ENCODE peak calls at places on chromosomes 4 and X, in seven cellular contexts. T, J, Q, A, U, S and P are unnamed samples.

GRCh38 chrX:40175416-40176255 is 77.9 kb upstream of the BCOR start:
- DNase-seq in T (peak), J (peak), A (peak), Q (peak), U (peak), S (peak), P (no peak)

GRCh38 chr4:56655209-56655626 is 25.9 kb downstream of the HOPX start:
- DNase-seq in T (no peak), Q (no peak), S (peak), J (no peak), U (peak), A (no peak), P (no peak)

GRCh38 chrX:115260330-115260729 is 26.4 kb upstream of the LRCH2 start:
- DNase-seq in T (no peak), S (peak), Q (no peak), A (no peak), J (no peak), U (no peak), P (no peak)

GRCh38 chr4:90995996-90996395 is 868.8 kb downstream of the CCSER1 start:
- DNase-seq in J (no peak), S (no peak), Q (no peak), T (no peak), A (no peak), U (no peak), P (no peak)

GRCh38 chr4:152512483-152512882 is 23.4 kb downstream of the FBXW7 start:
- DNase-seq in S (no peak), T (no peak), U (no peak), A (no peak), Q (no peak), J (no peak), P (no peak)

GRCh38 chr4:123640271-123640670 is 243.7 kb downstream of the SPRY1 start:
- DNase-seq in A (peak), Q (no peak), T (no peak), U (no peak), S (peak), J (no peak), P (no peak)

GRCh38 chr4:159048166-159048886 is 54.6 kb upstream of the RAPGEF2 start:
- DNase-seq in A (peak), U (peak), S (peak), J (peak), Q (peak), T (peak), P (no peak)

GRCh38 chr4:12439633-12440305 is 1011.1 kb upstream of the HS3ST1 start:
- DNase-seq in A (peak), Q (no peak), U (no peak), J (no peak), S (peak), T (no peak), P (no peak)

GRCh38 chr4:184648220-184649025 is 824 bp downstream of the CASP3 start:
- DNase-seq in A (peak), T (peak), S (peak), Q (peak), J (peak), U (peak), P (no peak)

GRCh38 chr4:113610542-113610941 is 151.0 kb downstream of the CAMK2D start:
- DNase-seq in S (no peak), T (no peak), U (peak), Q (no peak), J (no peak), A (no peak), P (no peak)

GRCh38 chr4:105369988-105370387 is 103.9 kb downstream of the PPA2 start:
- DNase-seq in S (peak), T (no peak), J (no peak), U (no peak), Q (no peak), A (peak), P (no peak)

GRCh38 chr4:33037464-33037863 is 2317.3 kb downstream of the PCDH7 start:
- DNase-seq in A (no peak), J (no peak), Q (no peak), S (no peak), T (no peak), U (no peak), P (no peak)

GRCh38 chr4:156598138-156598681 is 373.4 kb downstream of the PDGFC start:
- DNase-seq in A (peak), S (peak), T (peak), J (no peak), U (peak), Q (peak), P (no peak)

GRCh38 chr4:138978028-138978585 is 37.5 kb upstream of the NOCT start:
- DNase-seq in T (no peak), J (no peak), U (no peak), S (no peak), A (no peak), Q (no peak), P (no peak)

GRCh38 chr4:15690020-15690809 is 8.6 kb downstream of the FAM200B start:
- DNase-seq in T (no peak), A (peak), Q (no peak), S (peak), U (no peak), J (no peak), P (peak)

GRCh38 chr4:122746485-122746965 is 14.0 kb downstream of the BBS12 start:
- DNase-seq in J (no peak), Q (no peak), S (peak), T (no peak), U (no peak), A (peak), P (no peak)

DNA sequence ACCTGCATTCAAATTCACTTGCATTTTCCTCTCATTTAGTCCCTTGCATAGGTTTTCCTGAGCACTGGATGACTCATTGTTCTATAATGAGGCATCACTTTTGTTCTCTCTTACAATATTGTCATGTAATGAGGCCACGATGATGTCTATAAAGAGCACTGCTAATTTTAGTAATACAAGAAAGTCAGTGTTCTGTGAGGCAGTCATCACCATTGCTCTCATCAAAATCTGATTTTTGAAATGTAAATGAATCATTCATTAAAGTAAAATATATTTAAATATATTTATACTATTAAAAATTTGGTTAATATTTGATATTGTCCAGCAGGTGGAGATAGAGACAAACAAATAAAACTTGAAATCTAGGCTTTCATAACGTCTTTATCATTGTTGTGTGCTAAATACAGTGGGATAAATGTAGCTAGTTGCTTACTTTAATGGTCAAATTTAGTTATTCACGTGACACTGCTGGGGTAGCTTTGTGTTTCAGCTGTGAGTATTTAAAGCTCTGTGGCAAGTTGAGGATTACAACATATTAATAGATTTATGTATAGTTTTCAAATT is 15.4 kb downstream of the HMGB2 start:
- DNase-seq in Q (no peak), S (peak), A (peak), T (no peak), U (peak), J (no peak), P (no peak)
- TF ChIP-seq CTCF in Q (peak), S (peak), A (no peak), T (peak), U (peak), J (peak), P (peak)

DNA sequence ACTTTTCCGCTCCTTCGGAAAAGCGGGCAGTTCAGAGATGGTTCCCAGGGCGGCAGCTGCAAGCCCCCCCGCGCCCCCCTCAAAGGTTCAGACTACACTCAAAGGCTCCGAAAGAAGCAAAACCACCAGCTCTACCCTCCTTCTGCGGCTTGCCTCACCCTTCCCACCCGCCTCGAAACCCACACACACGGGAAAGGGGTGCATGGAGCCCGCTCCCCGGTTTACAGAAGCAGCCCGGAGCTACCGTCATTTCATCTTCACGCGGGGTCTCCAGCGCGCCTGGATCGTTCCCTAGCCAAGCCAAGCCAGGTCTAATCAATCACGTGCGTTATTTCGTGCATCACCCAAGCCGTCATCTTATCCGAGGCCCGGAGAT is 1.2 kb downstream of the NLGN4X start:
- DNase-seq in U (peak), J (no peak), Q (no peak), A (no peak), S (no peak), T (no peak), P (no peak)
- H3K4me3 ChIP-seq in U (peak), J (peak), Q (peak), A (no peak), S (no peak), T (no peak), P (no peak)

GRCh38 chr4:67744561-67745283 is 9.5 kb downstream of the GNRHR start:
- DNase-seq in Q (no peak), S (peak), T (no peak), J (no peak), U (no peak), A (peak), P (no peak)

GRCh38 chr4:67743194-67743593 is 11.0 kb downstream of the GNRHR start:
- DNase-seq in T (no peak), U (no peak), J (no peak), A (no peak), S (no peak), Q (no peak), P (no peak)

GRCh38 chr4:67750691-67751090 is 3.5 kb downstream of the GNRHR start:
- DNase-seq in U (no peak), J (no peak), S (no peak), A (no peak), T (no peak), Q (no peak), P (no peak)

GRCh38 chr4:67749286-67749685 is 4.9 kb downstream of the GNRHR start:
- DNase-seq in T (no peak), S (no peak), J (no peak), U (no peak), Q (no peak), A (no peak), P (no peak)

GRCh38 chr4:67746797-67747495 is 7.2 kb downstream of the GNRHR start:
- DNase-seq in Q (no peak), A (peak), U (peak), T (no peak), S (peak), J (no peak), P (no peak)
- TF ChIP-seq CTCF in Q (peak), A (peak), U (peak), T (peak), S (peak), J (peak), P (peak)

GRCh38 chr4:154490261-154490588 is 1.4 kb downstream of the DCHS2 start:
- DNase-seq in J (no peak), T (no peak), A (no peak), U (no peak), S (no peak), Q (no peak), P (no peak)
- H3K4me3 ChIP-seq in J (peak), T (no peak), A (no peak), U (peak), S (no peak), Q (peak), P (no peak)